ENCODE peak calls at places on chromosomes 12 and 14, in nine cellular contexts. J is A549; H is fibroblast of lung; P is BJ; Y is fibroblast of pulmonary artery; C is lung; F is GM23248; R is mammary epithelial cell; N is naive thymus-derived CD4-positive, alpha-beta T cell. K is an unnamed sample.

GRCh38 chr12:57216014-57216891 is at the start of gene NXPH4:
- DNase-seq in N (no peak), R (no peak), F (peak), H (no peak), Y (no peak), C (no peak), P (no peak), J (no peak), K (peak)

GRCh38 chr14:53409289-53409688 is 256.2 kb upstream of the DDHD1 start:
- DNase-seq in H (no peak), R (no peak), C (no peak), Y (no peak), J (no peak), N (no peak), P (no peak), F (peak), K (no peak)

GRCh38 chr14:84891414-84891813 is 638.5 kb upstream of the FLRT2 start:
- DNase-seq in Y (no peak), H (no peak), P (no peak), N (no peak), C (no peak), J (no peak), R (peak), F (no peak), K (peak)

GRCh38 chr12:99418379-99418778 is 229.2 kb upstream of the GARIN6 start:
- DNase-seq in F (no peak), C (no peak), R (no peak), J (no peak), H (no peak), P (no peak), Y (no peak), N (no peak), K (no peak)

GRCh38 chr12:107079172-107080011 is 14.0 kb downstream of the CRY1 start:
- DNase-seq in R (peak), N (no peak), C (no peak), J (peak), Y (peak), P (no peak), F (peak), H (peak), K (peak)

GRCh38 chr12:50050410-50051280 is 6.8 kb upstream of the ASIC1 start:
- DNase-seq in J (no peak), Y (peak), R (no peak), F (peak), C (peak), N (no peak), H (peak), P (no peak), K (peak)

GRCh38 chr12:122423258-122424165 is 1.0 kb upstream of the CLIP1 start:
- DNase-seq in F (peak), R (peak), P (no peak), Y (peak), J (peak), H (peak), C (peak), N (no peak), K (peak)

GRCh38 chr14:51319181-51319597 is 79.1 kb downstream of the TMX1 start:
- DNase-seq in C (no peak), Y (no peak), H (peak), J (no peak), N (no peak), R (no peak), P (no peak), F (peak), K (no peak)

GRCh38 chr12:122893208-122894151 is 2.4 kb downstream of the VPS37B start:
- DNase-seq in H (no peak), C (no peak), P (no peak), F (no peak), J (no peak), Y (no peak), R (no peak), N (no peak), K (peak)

GRCh38 chr12:46005151-46005797 is 14.9 kb upstream of the SCAF11 start:
- DNase-seq in J (peak), Y (peak), N (no peak), H (no peak), C (no peak), R (no peak), F (peak), P (no peak), K (peak)

GRCh38 chr12:50825372-50825838 is 17.3 kb upstream of the TMPRSS12 start:
- DNase-seq in N (no peak), F (peak), Y (peak), P (peak), R (peak), J (peak), C (no peak), H (peak), K (peak)

GRCh38 chr14:63922696-63923421 is 70.1 kb downstream of the SYNE2 start:
- DNase-seq in J (peak), F (peak), P (no peak), Y (peak), H (peak), N (no peak), R (peak), C (peak), K (peak)

GRCh38 chr12:109385339-109386078 is 37.8 kb downstream of the MYO1H start:
- DNase-seq in C (no peak), J (peak), H (peak), P (peak), F (peak), Y (peak), R (peak), N (no peak), K (peak)

GRCh38 chr14:35122696-35123387 is 490 bp downstream of the PRORP start:
- DNase-seq in J (no peak), Y (peak), N (no peak), C (no peak), F (peak), P (no peak), H (peak), R (peak), K (no peak)

GRCh38 chr12:111202237-111202592 is 166.7 kb downstream of the PHETA1 start:
- DNase-seq in H (no peak), R (no peak), C (no peak), Y (no peak), J (no peak), P (no peak), F (no peak), N (no peak), K (no peak)

GRCh38 chr12:132597333-132598283 is 12.8 kb downstream of the LRCOL1 start:
- DNase-seq in R (peak), P (no peak), H (peak), J (peak), F (peak), N (no peak), C (no peak), Y (peak), K (peak)
- H3K4me3 ChIP-seq in R (peak), P (peak), H (peak), J (peak), F (peak), N (peak), C (peak), Y (peak), K (peak)

GRCh38 chr12:68815928-68816800 is 8.2 kb downstream of the MDM2 start:
- DNase-seq in H (no peak), N (no peak), C (no peak), Y (no peak), R (no peak), F (no peak), P (no peak), J (no peak), K (no peak)

GRCh38 chr12:68813242-68813593 is 5.2 kb downstream of the MDM2 start:
- DNase-seq in C (no peak), H (no peak), J (no peak), N (no peak), P (no peak), F (no peak), R (no peak), Y (no peak), K (no peak)

GRCh38 chr12:68812553-68813241 is 4.7 kb downstream of the MDM2 start:
- DNase-seq in H (no peak), F (no peak), J (no peak), C (no peak), R (no peak), N (no peak), Y (no peak), P (no peak), K (no peak)

GRCh38 chr12:68815232-68815927 is 7.4 kb downstream of the MDM2 start:
- DNase-seq in N (no peak), F (no peak), Y (no peak), H (no peak), P (no peak), J (no peak), C (no peak), R (no peak), K (no peak)

GRCh38 chr12:68814490-68815231 is 6.7 kb downstream of the MDM2 start:
- DNase-seq in N (no peak), F (no peak), C (no peak), R (no peak), P (no peak), H (no peak), Y (no peak), J (no peak), K (no peak)
- H3K4me3 ChIP-seq in N (no peak), F (no peak), C (no peak), R (no peak), P (no peak), H (peak), Y (peak), J (no peak), K (no peak)

GRCh38 chr14:95486875-95487668 is 29.4 kb downstream of the SYNE3 start:
- DNase-seq in J (no peak), P (no peak), N (no peak), H (no peak), R (no peak), F (no peak), Y (no peak), C (no peak), K (no peak)

GRCh38 chr14:95485222-95485819 is 31.1 kb downstream of the SYNE3 start:
- DNase-seq in H (no peak), C (no peak), Y (no peak), J (no peak), P (no peak), R (no peak), N (no peak), F (no peak), K (no peak)

GRCh38 chr14:95488376-95489162 is 27.9 kb downstream of the SYNE3 start:
- DNase-seq in Y (no peak), N (no peak), R (no peak), H (peak), C (no peak), P (no peak), J (no peak), F (peak), K (no peak)

GRCh38 chr14:95489163-95489887 is 27.1 kb downstream of the SYNE3 start:
- DNase-seq in F (no peak), Y (no peak), C (no peak), R (no peak), J (no peak), P (no peak), N (no peak), H (no peak), K (no peak)

GRCh38 chr14:95487669-95488084 is 28.8 kb downstream of the SYNE3 start:
- DNase-seq in J (no peak), C (no peak), P (no peak), Y (no peak), R (no peak), F (no peak), N (no peak), H (no peak), K (no peak)
- H3K4me3 ChIP-seq in J (no peak), C (no peak), P (no peak), Y (no peak), R (no peak), F (no peak), N (no peak), H (no peak), K (no peak)

GRCh38 chr12:3741882-3742672 is 10.8 kb downstream of the CRACR2A start:
- DNase-seq in P (no peak), J (no peak), H (no peak), C (no peak), N (no peak), Y (no peak), F (no peak), R (no peak), K (no peak)
- H3K4me3 ChIP-seq in P (no peak), J (no peak), H (no peak), C (no peak), N (no peak), Y (no peak), F (no peak), R (no peak), K (no peak)

GRCh38 chr14:50000215-50001145 is 107.6 kb downstream of the ARF6 start:
- DNase-seq in N (peak), F (peak), J (peak), R (peak), P (peak), Y (peak), H (peak), C (peak), K (peak)

GRCh38 chr14:50001999-50002925 is 109.4 kb downstream of the ARF6 start:
- DNase-seq in Y (no peak), P (no peak), C (no peak), F (no peak), N (peak), J (no peak), H (no peak), R (peak), K (no peak)

GRCh38 chr14:49999826-50000214 is 106.9 kb downstream of the ARF6 start:
- DNase-seq in Y (no peak), C (no peak), P (no peak), H (no peak), N (no peak), R (no peak), J (no peak), F (no peak), K (no peak)

GRCh38 chr14:50002926-50003212 is 110.0 kb downstream of the ARF6 start:
- DNase-seq in J (no peak), P (no peak), H (no peak), R (no peak), Y (no peak), N (no peak), C (no peak), F (no peak), K (no peak)

GRCh38 chr14:50001146-50001998 is 108.5 kb downstream of the ARF6 start:
- DNase-seq in J (peak), N (peak), Y (peak), F (peak), H (peak), R (peak), C (peak), P (peak), K (peak)
- H3K4me3 ChIP-seq in J (no peak), N (peak), Y (no peak), F (peak), H (no peak), R (peak), C (no peak), P (peak), K (peak)

DNA sequence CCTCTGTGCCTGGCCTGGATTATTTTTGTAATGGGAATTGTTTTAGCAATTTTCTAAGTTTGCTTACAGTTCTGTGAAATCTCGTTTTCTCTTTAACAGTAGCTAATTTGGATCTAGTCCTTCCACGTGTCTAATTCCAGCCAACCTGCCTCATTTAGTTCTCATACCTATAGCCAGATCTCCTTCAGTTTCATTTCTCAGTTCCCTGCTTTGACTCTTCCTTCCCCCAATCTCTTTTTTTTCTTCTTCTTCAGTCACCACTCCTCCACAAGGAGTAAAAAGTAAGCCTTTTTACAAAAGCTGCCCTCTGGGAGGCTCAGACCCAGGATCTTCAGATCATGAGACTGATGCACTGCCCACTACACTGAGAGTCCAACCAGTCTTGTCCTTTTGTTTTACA is 1.4 kb downstream of the THTPA start:
- DNase-seq in P (no peak), C (no peak), R (no peak), F (no peak), N (no peak), Y (no peak), J (no peak), H (no peak), K (no peak)
- H3K4me3 ChIP-seq in P (no peak), C (no peak), R (no peak), F (peak), N (no peak), Y (no peak), J (peak), H (no peak), K (peak)

GRCh38 chr14:65412189-65412846 is at the start of gene FUT8:
- DNase-seq in P (peak), H (peak), J (peak), R (peak), Y (peak), N (peak), F (peak), C (peak), K (peak)

GRCh38 chr14:65408113-65408512 is 4.4 kb upstream of the FUT8 start:
- DNase-seq in F (no peak), R (no peak), N (no peak), Y (no peak), C (no peak), H (no peak), P (no peak), J (no peak), K (no peak)

GRCh38 chr14:65412881-65413738 is 580 bp downstream of the FUT8 start:
- DNase-seq in F (peak), P (no peak), H (peak), C (peak), Y (peak), J (peak), N (no peak), R (peak), K (peak)

GRCh38 chr14:65411656-65412188 is 808 bp upstream of the FUT8 start:
- DNase-seq in N (peak), P (peak), R (peak), J (peak), C (peak), H (peak), Y (peak), F (peak), K (peak)

GRCh38 chr14:65410640-65411039 is 1.9 kb upstream of the FUT8 start:
- DNase-seq in Y (no peak), F (no peak), P (no peak), C (no peak), N (no peak), J (no peak), H (no peak), R (no peak), K (no peak)
- H3K4me3 ChIP-seq in Y (peak), F (peak), P (no peak), C (no peak), N (no peak), J (no peak), H (no peak), R (no peak), K (no peak)

GRCh38 chr12:118237908-118238307 is 102.0 kb downstream of the PEBP1 start:
- DNase-seq in N (no peak), P (peak), J (peak), C (no peak), R (peak), F (peak), Y (peak), H (peak), K (peak)
- H3K4me3 ChIP-seq in N (no peak), P (no peak), J (no peak), C (no peak), R (no peak), F (no peak), Y (no peak), H (no peak), K (no peak)

DNA sequence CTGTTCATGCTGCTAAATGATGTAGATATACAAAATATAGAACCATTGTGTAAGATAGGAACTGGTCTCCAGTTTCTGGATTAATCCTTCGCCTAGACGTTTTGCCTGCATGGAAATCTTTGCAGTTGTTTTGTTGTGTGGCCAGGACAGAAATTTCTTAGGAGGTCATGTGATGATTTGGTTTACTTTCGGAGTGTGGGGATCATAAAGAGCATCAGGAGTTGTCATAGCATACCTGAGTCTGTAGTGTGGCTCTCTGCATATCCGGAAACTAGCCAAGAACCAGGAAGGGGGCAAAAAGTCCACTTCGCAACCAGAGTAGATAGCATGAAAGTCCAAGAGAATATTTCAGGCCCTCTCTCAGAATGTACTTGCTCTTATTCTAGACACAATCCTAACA is 3.1 kb downstream of the SAMD4A start:
- DNase-seq in C (no peak), R (no peak), F (no peak), J (no peak), P (no peak), N (no peak), H (no peak), Y (no peak), K (no peak)
- H3K4me3 ChIP-seq in C (no peak), R (no peak), F (peak), J (no peak), P (peak), N (no peak), H (peak), Y (no peak), K (no peak)

GRCh38 chr14:103391048-103391447 is 5.8 kb downstream of the MARK3 start:
- DNase-seq in J (peak), P (peak), C (no peak), Y (peak), H (peak), R (peak), F (peak), N (no peak), K (peak)

GRCh38 chr14:103385994-103386491 is 828 bp downstream of the MARK3 start:
- DNase-seq in H (peak), Y (peak), C (no peak), F (peak), N (no peak), J (no peak), R (no peak), P (no peak), K (peak)

GRCh38 chr14:103386632-103387329 is 1.6 kb downstream of the MARK3 start:
- DNase-seq in P (no peak), N (no peak), Y (peak), H (peak), J (no peak), C (no peak), R (no peak), F (peak), K (peak)

GRCh38 chr14:103390605-103391004 is 5.4 kb downstream of the MARK3 start:
- DNase-seq in R (no peak), J (no peak), C (no peak), P (no peak), N (no peak), F (no peak), Y (no peak), H (no peak), K (no peak)

DNA sequence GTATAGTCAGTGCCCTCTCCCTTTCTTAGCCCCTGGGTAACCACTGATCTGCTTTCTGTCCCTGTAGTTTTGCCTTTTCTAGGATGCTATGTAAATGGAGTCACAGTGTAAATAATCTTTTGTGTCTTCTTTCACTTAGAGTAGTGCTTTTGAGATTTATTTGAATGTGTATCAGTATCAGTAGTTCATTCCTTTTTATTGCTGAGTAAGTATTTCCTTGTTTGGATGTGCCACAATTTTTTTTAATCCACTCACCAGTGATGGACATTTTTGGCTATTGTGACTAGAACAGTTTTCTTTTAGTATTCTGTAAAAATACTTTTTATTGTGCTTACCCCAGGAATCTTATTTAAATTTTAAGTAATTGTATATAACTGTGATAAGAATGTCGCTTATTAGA is 3.4 kb downstream of the MARK3 start:
- DNase-seq in C (no peak), Y (no peak), J (no peak), F (no peak), R (no peak), P (no peak), H (no peak), N (no peak), K (no peak)
- H3K4me3 ChIP-seq in C (no peak), Y (no peak), J (no peak), F (peak), R (no peak), P (no peak), H (peak), N (no peak), K (no peak)